ENCODE peak calls at places on chromosomes 3 and 15, in four cellular contexts. H, Q, Y and L are unnamed samples.

GRCh38 chr3:72081456-72081855 is 296.5 kb upstream of the PROK2 start:
- DNase-seq in Y (no peak), H (no peak), Q (no peak), L (no peak)

GRCh38 chr3:126955004-126955790 is 27.7 kb upstream of the PLXNA1 start:
- DNase-seq in Y (no peak), Q (no peak), H (peak; percentile 20), L (peak; percentile 5)

GRCh38 chr3:39849992-39850706 is 40.7 kb downstream of the MYRIP start:
- DNase-seq in Q (no peak), Y (no peak), H (no peak), L (no peak)

GRCh38 chr15:80991446-80991845 is 1.8 kb upstream of the MESD start:
- DNase-seq in H (no peak), Q (no peak), Y (peak; percentile 77), L (no peak)

GRCh38 chr15:25536801-25537310 is 98.0 kb upstream of the UBE3A start:
- DNase-seq in Y (no peak), Q (no peak), H (no peak), L (no peak)

GRCh38 chr3:4977889-4978258 is 1.4 kb upstream of the BHLHE40 start:
- DNase-seq in H (no peak), Y (no peak), Q (no peak), L (no peak)

GRCh38 chr3:71805199-71805598 is 20.3 kb upstream of the PROK2 start:
- DNase-seq in H (no peak), Y (no peak), Q (no peak), L (no peak)

GRCh38 chr3:179967622-179968021 is 69.1 kb downstream of the PEX5L start:
- DNase-seq in Y (no peak), H (no peak), Q (no peak), L (no peak)

GRCh38 chr3:25376346-25376745 is 51.7 kb upstream of the RARB start:
- DNase-seq in Q (no peak), Y (no peak), H (no peak), L (no peak)

GRCh38 chr3:27312044-27312668 is 57.0 kb downstream of the NEK10 start:
- DNase-seq in Y (peak; percentile 53), H (peak; percentile 15), Q (peak; percentile 66), L (no peak)

GRCh38 chr15:98729446-98730042 is 81.2 kb downstream of the IGF1R start:
- DNase-seq in Q (no peak), H (no peak), Y (no peak), L (no peak)

GRCh38 chr3:44110643-44111042 is 131.0 kb upstream of the TOPAZ1 start:
- DNase-seq in Y (no peak), H (no peak), Q (no peak), L (no peak)

GRCh38 chr3:59388555-59389280 is 338.9 kb upstream of the CFAP20DC start:
- DNase-seq in Q (no peak), Y (no peak), H (no peak), L (no peak)

GRCh38 chr3:52891164-52891563 is 6.2 kb downstream of the STIMATE start:
- DNase-seq in H (no peak), Q (no peak), Y (no peak), L (no peak)

GRCh38 chr15:39195988-39196486 is 384.8 kb upstream of the THBS1 start:
- DNase-seq in H (no peak), Q (no peak), Y (no peak), L (no peak)

GRCh38 chr3:101509811-101510210 is 3.2 kb downstream of the SENP7 start:
- DNase-seq in Y (no peak), Q (no peak), H (no peak), L (no peak)

GRCh38 chr3:168864107-168865021 is 768.6 kb upstream of the GOLIM4 start:
- DNase-seq in Y (no peak), Q (no peak), H (no peak), L (no peak)

GRCh38 chr3:143343031-143343430 is 223.5 kb downstream of the CHST2 start:
- DNase-seq in Y (no peak), Q (no peak), H (no peak), L (no peak)

GRCh38 chr3:73635254-73635653 is 10.5 kb upstream of the PDZRN3 start:
- DNase-seq in H (no peak), Y (no peak), Q (no peak), L (no peak)

GRCh38 chr3:119619094-119619493 is 21.4 kb downstream of the PLA1A start:
- DNase-seq in Q (no peak), Y (no peak), H (no peak), L (no peak)

GRCh38 chr3:119624002-119624401 is 26.3 kb downstream of the PLA1A start:
- DNase-seq in H (no peak), Y (no peak), Q (no peak), L (no peak)

GRCh38 chr3:119616056-119616455 is 18.4 kb downstream of the PLA1A start:
- DNase-seq in Y (no peak), H (no peak), Q (no peak), L (no peak)

GRCh38 chr3:119625451-119626153 is 27.9 kb downstream of the PLA1A start:
- DNase-seq in Q (no peak), H (no peak), Y (peak; percentile 11), L (no peak)

DNA sequence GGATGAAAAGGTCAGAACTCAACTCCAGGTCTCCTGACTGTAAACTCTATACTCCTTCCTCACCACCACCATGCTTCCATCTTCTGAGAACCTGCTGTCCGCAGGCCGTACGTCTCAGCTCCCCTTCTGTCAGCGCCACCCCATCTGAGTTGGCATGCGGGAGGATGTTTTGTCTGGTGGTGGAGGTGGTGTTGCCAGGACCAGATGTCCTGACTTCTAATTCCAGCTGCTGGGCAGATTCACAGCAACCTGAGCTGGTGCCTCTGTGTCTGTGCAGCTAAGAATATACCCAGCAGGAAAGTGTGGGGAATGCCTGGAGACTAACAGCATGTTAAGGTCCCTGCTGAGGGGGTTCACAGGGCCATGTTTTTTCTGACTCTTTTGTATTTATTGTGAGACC is 23.2 kb downstream of the PLA1A start:
- DNase-seq in H (no peak), Y (no peak), Q (no peak), L (no peak)
- TF ChIP-seq NR2C2 in H (no peak), Y (no peak), Q (no peak), L (no peak)

GRCh38 chr15:60972301-60972700 is 256.8 kb downstream of the RORA start:
- DNase-seq in Y (no peak), Q (no peak), H (no peak), L (no peak)
- TF ChIP-seq NR2C2 in Y (no peak), Q (no peak), H (no peak), L (no peak)

GRCh38 chr3:197035577-197035976 is 6.0 kb upstream of the MELTF start:
- DNase-seq in H (no peak), Y (no peak), Q (no peak), L (no peak)
- TF ChIP-seq NR2C2 in H (no peak), Y (no peak), Q (no peak), L (no peak)

GRCh38 chr3:161893972-161894371 is 397.4 kb downstream of the OTOL1 start:
- DNase-seq in Q (no peak), Y (no peak), H (no peak), L (no peak)
- TF ChIP-seq NR2C2 in Q (no peak), Y (no peak), H (no peak), L (no peak)

GRCh38 chr3:128973988-128974564 is 19.8 kb downstream of the CFAP92 start:
- DNase-seq in Y (no peak), Q (no peak), H (no peak), L (no peak)

GRCh38 chr3:128967748-128968147 is 26.1 kb downstream of the CFAP92 start:
- DNase-seq in H (no peak), Q (no peak), Y (no peak), L (no peak)

GRCh38 chr3:128970741-128971048 is 23.2 kb downstream of the CFAP92 start:
- DNase-seq in Q (no peak), Y (no peak), H (no peak), L (no peak)

GRCh38 chr3:128969993-128970740 is 23.7 kb downstream of the CFAP92 start:
- DNase-seq in Y (peak; percentile 59), H (no peak), Q (peak; percentile 25), L (peak; percentile 69)

GRCh38 chr3:128971421-128971820 is 22.5 kb downstream of the CFAP92 start:
- DNase-seq in Y (no peak), Q (no peak), H (no peak), L (no peak)
- TF ChIP-seq NR2C2 in Y (no peak), Q (no peak), H (no peak), L (no peak)

GRCh38 chr3:128503164-128503651 is 10.2 kb upstream of the GATA2 start:
- DNase-seq in Q (no peak), H (no peak), Y (peak; percentile 47), L (no peak)

GRCh38 chr3:128504533-128504915 is 11.5 kb upstream of the GATA2 start:
- DNase-seq in Y (no peak), H (no peak), Q (no peak), L (no peak)

GRCh38 chr3:128504957-128505730 is 12.1 kb upstream of the GATA2 start:
- DNase-seq in H (no peak), Q (no peak), Y (peak; percentile 73), L (no peak)

GRCh38 chr3:128502712-128503111 is 9.7 kb upstream of the GATA2 start:
- DNase-seq in H (no peak), Y (no peak), Q (no peak), L (no peak)

DNA sequence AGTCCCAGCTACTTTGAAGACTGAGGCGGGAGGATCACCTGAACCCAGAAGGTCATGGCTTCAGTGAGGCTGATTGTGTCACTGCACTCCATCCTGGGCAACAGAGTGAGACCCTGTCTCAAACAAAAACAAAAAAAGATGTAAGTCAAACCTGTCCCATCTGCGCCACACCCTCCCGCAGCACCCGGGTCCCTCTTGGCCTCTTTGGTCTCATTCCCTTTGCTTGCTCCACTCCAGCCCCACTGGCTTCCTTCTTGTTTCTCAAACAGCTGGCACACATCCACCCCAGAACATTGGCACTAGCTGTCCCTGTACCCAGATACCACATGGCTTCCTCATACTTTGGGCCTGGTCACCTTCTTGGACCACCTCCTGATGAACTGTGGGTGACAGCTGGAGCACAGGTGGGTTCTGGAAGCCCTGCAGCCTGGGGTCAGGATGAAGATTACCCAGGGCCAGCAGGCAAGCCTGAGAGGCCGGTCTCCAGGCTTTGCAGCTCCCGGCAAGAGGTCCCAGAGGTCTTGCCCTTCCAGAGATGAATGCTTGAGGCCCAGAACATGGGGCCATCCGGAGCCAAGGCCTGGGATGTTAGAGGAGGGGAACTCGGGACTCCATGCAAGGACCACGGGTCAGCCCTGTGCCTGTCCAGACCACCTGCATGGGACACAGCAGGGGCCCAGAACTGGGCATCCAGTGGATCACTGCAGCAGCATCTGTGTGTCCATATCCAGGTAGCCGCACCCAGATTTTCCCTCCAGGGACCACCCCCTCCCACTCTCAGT is 10.9 kb upstream of the GATA2 start:
- DNase-seq in H (no peak), Y (no peak), Q (no peak), L (no peak)
- TF ChIP-seq NR2C2 in H (no peak), Y (no peak), Q (no peak), L (no peak)

DNA sequence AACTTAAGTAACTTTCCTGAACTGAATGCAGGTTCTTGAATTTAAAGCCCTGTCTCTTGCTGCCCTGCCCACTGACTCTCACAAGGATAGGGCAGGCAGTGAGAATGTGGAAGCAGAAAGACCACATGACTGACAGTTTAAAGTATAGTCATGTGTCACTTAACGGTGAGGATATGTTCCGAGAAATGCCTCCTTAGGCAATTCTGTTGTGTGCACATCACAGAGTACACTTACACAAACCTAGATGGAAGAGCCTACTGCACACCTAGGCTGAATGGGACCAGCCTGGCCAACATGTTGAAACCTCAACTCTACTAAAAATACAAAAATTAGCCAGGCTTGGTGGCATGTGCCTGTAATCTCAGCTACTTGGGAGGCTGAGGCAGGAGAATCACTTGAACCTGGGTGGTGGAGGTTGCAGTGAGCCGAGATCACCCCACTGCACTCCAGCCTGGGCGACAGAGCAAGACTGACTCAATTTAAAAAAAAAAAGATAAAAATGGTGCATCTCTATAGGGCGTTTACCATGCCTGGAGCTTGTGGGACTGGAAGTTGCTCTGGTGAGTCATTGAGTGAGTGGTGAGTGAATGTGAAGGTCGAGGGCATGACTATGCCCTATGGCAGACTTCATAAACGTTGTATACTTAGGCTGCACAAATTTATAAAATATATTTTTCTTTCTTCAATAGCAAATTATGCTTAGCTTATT is 18.9 kb upstream of the COPG1 start:
- DNase-seq in H (no peak), Y (peak; percentile 71), Q (peak; percentile 68), L (no peak)
- TF ChIP-seq NR2C2 in H (no peak), Y (no peak), Q (no peak), L (no peak)